ENCODE peak calls at places on chromosome X, in seven cellular contexts. T is IMR-90, O is lower lobe of right lung, K is uterus, W is AG04450, H is dorsolateral prefrontal cortex, Q is cardiac muscle cell. A is an unnamed sample.

GRCh38 chrX:120839506-120839905 is 36.2 kb downstream of the CT47B1 start:
- DNase-seq in W (no peak), H (no peak), T (no peak), Q (no peak), K (no peak), O (no peak), A (peak; percentile 39)

GRCh38 chrX:129594781-129595180 is 54.7 kb downstream of the OCRL start:
- DNase-seq in K (no peak), H (no peak), O (no peak), T (no peak), Q (no peak), W (no peak), A (no peak)

GRCh38 chrX:143429831-143430230 is 87.4 kb downstream of the SPANXN3 start:
- DNase-seq in W (no peak), H (no peak), Q (no peak), K (no peak), T (no peak), O (no peak), A (no peak)

GRCh38 chrX:124373348-124373747 is 27.0 kb downstream of the SH2D1A start:
- DNase-seq in T (no peak), H (no peak), O (no peak), W (no peak), K (no peak), Q (no peak), A (no peak)

GRCh38 chrX:19225906-19226305 is 103.6 kb upstream of the ADGRG2 start:
- DNase-seq in O (no peak), W (no peak), Q (peak; percentile 23), T (peak; percentile 1), K (no peak), H (no peak), A (peak; percentile 0)

GRCh38 chrX:110219920-110220319 is 98.0 kb downstream of the AMMECR1 start:
- DNase-seq in K (no peak), Q (no peak), W (no peak), H (no peak), O (no peak), T (peak; percentile 69), A (peak; percentile 56)

GRCh38 chrX:34656842-34657780 is at the start of gene TMEM47:
- DNase-seq in H (peak; percentile 42), O (peak; percentile 72), W (peak; percentile 21), K (peak; percentile 72), T (peak; percentile 70), Q (peak; percentile 96), A (peak; percentile 61)

GRCh38 chrX:117713411-117713810 is 403.2 kb downstream of the KLHL13 start:
- DNase-seq in Q (no peak), K (no peak), W (no peak), H (no peak), O (no peak), T (no peak), A (no peak)

GRCh38 chrX:14927391-14927790 is 54.2 kb downstream of the MOSPD2 start:
- DNase-seq in T (peak; percentile 58), Q (no peak), K (no peak), H (no peak), O (no peak), W (no peak), A (no peak)

GRCh38 chrX:72030431-72030830 is 101.3 kb downstream of the RTL5 start:
- DNase-seq in T (no peak), H (no peak), Q (no peak), O (no peak), W (no peak), K (no peak), A (no peak)

GRCh38 chrX:114787016-114787415 is 203.1 kb downstream of the HTR2C start:
- DNase-seq in H (no peak), Q (no peak), K (no peak), W (no peak), T (no peak), O (no peak), A (no peak)

DNA sequence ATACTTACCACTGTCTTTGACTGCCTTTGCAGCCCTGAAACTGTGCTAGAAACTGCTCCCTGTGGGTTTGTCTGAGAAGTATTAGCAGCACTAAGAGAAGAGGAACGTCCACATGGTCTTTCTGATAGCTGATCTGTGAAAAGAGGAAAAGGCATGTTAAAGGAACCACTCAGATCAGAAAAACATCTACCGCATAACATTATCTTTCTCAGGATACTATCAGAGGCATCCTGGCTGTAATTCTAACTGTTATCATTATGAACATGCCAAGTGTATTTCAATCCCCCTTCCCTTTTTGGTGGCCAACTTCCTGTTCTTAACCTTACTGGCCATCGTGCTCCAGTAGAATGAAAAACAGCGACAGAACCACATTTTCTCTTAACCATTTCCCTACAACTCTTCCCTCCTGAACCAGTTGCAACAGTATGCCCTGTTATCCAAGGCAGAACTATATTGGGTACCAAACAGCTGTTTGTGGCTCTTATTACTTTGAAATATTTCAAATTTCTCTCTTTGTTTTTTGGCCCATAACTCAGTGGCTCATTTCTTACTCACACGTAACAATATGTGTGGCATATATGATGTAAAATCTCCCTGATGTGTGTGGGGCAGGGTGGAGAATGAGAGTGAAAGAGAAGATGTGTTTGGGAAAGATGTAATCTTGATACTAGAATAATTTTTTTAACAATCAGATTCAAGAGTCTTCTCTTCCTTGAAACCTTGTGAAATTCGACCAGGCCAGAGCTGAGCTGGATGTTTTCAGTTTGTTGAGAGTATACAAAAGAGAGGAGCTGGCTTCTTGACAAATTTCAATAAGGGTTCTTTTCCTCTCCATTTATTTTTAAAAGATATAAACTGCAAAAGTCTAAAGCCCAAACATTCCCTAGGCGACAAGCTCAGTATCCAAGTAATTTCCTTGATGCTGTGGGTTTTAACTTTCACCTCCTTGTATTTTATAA is 35.2 kb downstream of the ARHGEF6 start:
- DNase-seq in W (no peak), H (no peak), K (no peak), O (no peak), Q (no peak), T (no peak), A (no peak)
- H3K4me3 ChIP-seq in W (no peak overlapping the region), H (no peak overlapping the region), K (no peak overlapping the region), O (no peak overlapping the region), Q (no peak overlapping the region), T (no peak overlapping the region), A (no peak overlapping the region)

DNA sequence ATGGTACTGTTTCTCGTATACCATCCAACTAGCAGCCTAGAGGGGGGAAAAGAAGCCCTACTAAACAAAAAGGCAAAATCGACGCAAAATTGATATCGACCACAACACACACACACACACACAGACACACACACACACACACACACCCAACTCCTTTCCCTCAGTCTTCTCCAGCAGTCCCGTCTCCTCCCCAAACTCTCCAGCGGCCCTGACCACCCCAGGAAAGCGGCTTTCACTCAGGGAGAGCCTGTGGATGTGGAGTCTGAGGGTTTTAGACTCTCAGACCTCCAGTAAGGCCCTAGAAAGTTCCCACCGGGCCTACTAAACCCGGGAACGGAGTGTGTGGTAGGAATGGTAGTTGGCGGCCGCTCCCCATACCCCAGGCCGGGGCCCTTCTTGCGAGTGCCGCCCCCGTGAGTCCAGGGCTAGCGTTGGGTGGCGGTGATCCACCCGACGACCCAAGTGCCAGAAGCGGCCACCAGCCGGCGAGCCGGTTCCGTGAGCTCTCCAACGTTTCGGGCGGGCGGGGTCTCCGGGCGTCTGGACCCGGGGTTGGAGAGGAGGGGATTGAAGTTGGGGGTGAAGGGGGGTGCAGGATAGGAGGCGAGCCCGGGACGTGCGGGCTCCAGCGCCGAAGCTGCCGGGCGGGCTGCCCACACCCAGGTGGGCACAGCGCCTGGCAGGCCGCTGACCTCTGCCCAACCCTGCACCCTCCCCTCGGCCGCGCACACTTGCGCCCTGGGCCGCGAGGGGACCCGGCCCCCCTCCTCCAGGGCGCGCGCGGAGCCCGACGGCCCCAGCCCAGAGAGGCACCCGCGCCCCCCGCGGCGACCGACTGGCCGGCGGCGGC is 13.7 kb downstream of the ARX start:
- DNase-seq in O (no peak), W (no peak), Q (no peak), H (no peak), K (no peak), T (no peak), A (no peak)
- H3K4me3 ChIP-seq in O (no peak overlapping the region), W (no peak overlapping the region), Q (no peak overlapping the region), H (no peak overlapping the region), K (no peak overlapping the region), T (peak overlapping the region; percentile 6), A (no peak overlapping the region)

GRCh38 chrX:74422576-74423288 is 1.4 kb downstream of the SLC16A2 start:
- DNase-seq in O (peak; percentile 52), T (peak; percentile 66), H (peak; percentile 45), W (peak; percentile 37), Q (peak; percentile 63), K (peak; percentile 58), A (peak; percentile 56)
- H3K4me3 ChIP-seq in O (peak overlapping the region; percentile 57), T (peak overlapping the region; percentile 58), H (peak overlapping the region; percentile 59), W (peak overlapping the region; percentile 68), Q (peak overlapping the region; percentile 40), K (peak overlapping the region; percentile 42), A (peak overlapping the region; percentile 60)

GRCh38 chrX:123184199-123184857 is at the start of gene GRIA3:
- DNase-seq in Q (no peak), W (no peak), K (no peak), T (no peak), H (peak; percentile 33), O (no peak), A (no peak)

GRCh38 chrX:123184858-123185251 is 777 bp downstream of the GRIA3 start:
- DNase-seq in T (no peak), K (no peak), H (peak; percentile 34), Q (peak; percentile 38), O (no peak), W (no peak), A (no peak)

GRCh38 chrX:123188081-123188480 is 4.0 kb downstream of the GRIA3 start:
- DNase-seq in Q (no peak), K (no peak), W (no peak), T (no peak), H (no peak), O (no peak), A (no peak)

GRCh38 chrX:123186796-123187195 is 2.7 kb downstream of the GRIA3 start:
- DNase-seq in W (no peak), Q (no peak), H (no peak), T (no peak), O (no peak), K (no peak), A (no peak)

GRCh38 chrX:123185714-123186113 is 1.6 kb downstream of the GRIA3 start:
- DNase-seq in Q (peak; percentile 10), H (no peak), K (no peak), W (no peak), T (no peak), O (no peak), A (no peak)
- H3K4me3 ChIP-seq in Q (peak overlapping the region; percentile 52), H (peak overlapping the region; percentile 59), K (no peak overlapping the region), W (no peak overlapping the region), T (no peak overlapping the region), O (no peak overlapping the region), A (no peak overlapping the region)

DNA sequence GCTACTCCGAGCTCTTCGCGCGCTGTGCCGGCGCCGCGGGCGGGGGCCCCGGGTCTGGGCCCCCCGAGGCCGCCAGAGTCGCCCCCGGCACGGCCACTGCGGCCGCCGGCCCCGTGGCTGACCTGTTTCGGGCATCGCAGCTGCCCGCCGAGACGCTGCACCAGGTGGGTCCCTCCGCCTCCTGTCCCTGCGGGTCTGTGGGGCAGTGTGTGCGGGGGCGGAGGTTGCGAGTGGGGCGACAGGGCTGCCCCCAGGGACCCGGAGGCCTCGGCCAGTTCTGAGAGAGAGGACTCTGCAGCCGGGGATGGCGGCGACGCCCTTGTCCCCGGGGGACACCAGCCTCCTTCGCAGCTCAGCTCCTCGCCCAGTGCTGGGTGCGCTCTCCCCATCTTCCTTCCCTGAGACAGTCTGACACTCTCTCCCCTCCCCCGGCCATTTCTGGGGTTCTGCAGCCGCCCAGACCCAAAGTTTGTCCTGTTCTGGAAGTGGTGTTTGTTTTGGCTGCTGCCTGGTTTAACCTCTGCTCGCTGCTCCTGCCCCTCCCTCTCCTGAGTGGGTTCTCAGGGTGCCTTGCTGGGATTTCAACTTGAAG is 609 bp downstream of the REPS2 start:
- DNase-seq in W (no peak), H (no peak), O (peak; percentile 47), T (no peak), Q (peak; percentile 19), K (peak; percentile 17), A (no peak)
- H3K4me3 ChIP-seq in W (peak overlapping the region; percentile 55), H (peak overlapping the region; percentile 67), O (peak overlapping the region; percentile 62), T (peak overlapping the region; percentile 43), Q (peak overlapping the region; percentile 94), K (peak overlapping the region; percentile 45), A (peak overlapping the region; percentile 58)